ENCODE peak calls at places on chromosome 18, in five cellular contexts. One of them, this sample, is unnamed.

GRCh38 chr18:4806342-4806741 is 351.2 kb upstream of the DLGAP1 start:
- DNase-seq in upper lobe of left lung: no peak
- DNase-seq in GM03348: no peak
- DNase-seq in neural progenitor cell: no peak
- DNase-seq in activated T-cell treated with anti-CD3 and anti-CD28 coated beads, Interleukin-2, amount 50 U/mL, for 1 hour: no peak
- DNase-seq in this sample: no peak

GRCh38 chr18:59959079-59959478 is 59.3 kb downstream of the PMAIP1 start:
- DNase-seq in upper lobe of left lung: no peak
- DNase-seq in activated T-cell treated with anti-CD3 and anti-CD28 coated beads, Interleukin-2, amount 50 U/mL, for 1 hour: no peak
- DNase-seq in neural progenitor cell: no peak
- DNase-seq in GM03348: no peak
- DNase-seq in this sample: peak

GRCh38 chr18:46719388-46719787 is 37.5 kb downstream of the ST8SIA5 start:
- DNase-seq in activated T-cell treated with anti-CD3 and anti-CD28 coated beads, Interleukin-2, amount 50 U/mL, for 1 hour: no peak
- DNase-seq in GM03348: no peak
- DNase-seq in neural progenitor cell: no peak
- DNase-seq in upper lobe of left lung: no peak
- DNase-seq in this sample: no peak

GRCh38 chr18:12278765-12279682 is 24.9 kb downstream of the CIDEA start:
- DNase-seq in upper lobe of left lung: peak
- DNase-seq in GM03348: peak
- DNase-seq in activated T-cell treated with anti-CD3 and anti-CD28 coated beads, Interleukin-2, amount 50 U/mL, for 1 hour: no peak
- DNase-seq in neural progenitor cell: peak
- DNase-seq in this sample: peak

GRCh38 chr18:28201056-28201455 is 24.1 kb upstream of the CDH2 start:
- DNase-seq in upper lobe of left lung: no peak
- DNase-seq in activated T-cell treated with anti-CD3 and anti-CD28 coated beads, Interleukin-2, amount 50 U/mL, for 1 hour: no peak
- DNase-seq in GM03348: no peak
- DNase-seq in neural progenitor cell: no peak
- DNase-seq in this sample: no peak

GRCh38 chr18:23868341-23868740 is 146.2 kb upstream of the TTC39C start:
- DNase-seq in upper lobe of left lung: no peak
- DNase-seq in GM03348: no peak
- DNase-seq in neural progenitor cell: no peak
- DNase-seq in activated T-cell treated with anti-CD3 and anti-CD28 coated beads, Interleukin-2, amount 50 U/mL, for 1 hour: no peak
- DNase-seq in this sample: no peak

GRCh38 chr18:7567487-7568425 is 640 bp downstream of the PTPRM start:
- DNase-seq in GM03348: peak
- DNase-seq in upper lobe of left lung: peak
- DNase-seq in neural progenitor cell: peak
- DNase-seq in activated T-cell treated with anti-CD3 and anti-CD28 coated beads, Interleukin-2, amount 50 U/mL, for 1 hour: peak
- DNase-seq in this sample: no peak

GRCh38 chr18:80103231-80103630 is 5.8 kb upstream of the ADNP2 start:
- DNase-seq in upper lobe of left lung: no peak
- DNase-seq in GM03348: peak
- DNase-seq in neural progenitor cell: no peak
- DNase-seq in activated T-cell treated with anti-CD3 and anti-CD28 coated beads, Interleukin-2, amount 50 U/mL, for 1 hour: no peak
- DNase-seq in this sample: peak

GRCh38 chr18:36544036-36544725 is 246.7 kb downstream of the FHOD3 start:
- DNase-seq in neural progenitor cell: no peak
- DNase-seq in upper lobe of left lung: no peak
- DNase-seq in activated T-cell treated with anti-CD3 and anti-CD28 coated beads, Interleukin-2, amount 50 U/mL, for 1 hour: no peak
- DNase-seq in GM03348: peak
- DNase-seq in this sample: no peak